ENCODE peak calls at places on chromosomes 11 and 22, in four cellular contexts. S, O, M and I are unnamed samples.

GRCh38 chr11:27678242-27678641 is 22.0 kb downstream of the BDNF start:
- DNase-seq in M (no peak), S (no peak), O (no peak), I (no peak)

GRCh38 chr11:69310934-69311766 is 17.2 kb downstream of the MYEOV start:
- DNase-seq in S (no peak), O (no peak), M (no peak), I (no peak)

GRCh38 chr22:24758164-24758799 is 16.2 kb downstream of the PIWIL3 start:
- DNase-seq in S (peak; percentile 63), M (peak; percentile 73), O (peak; percentile 68), I (no peak)

GRCh38 chr11:120978701-120979100 is 45.2 kb upstream of the TBCEL start:
- DNase-seq in S (no peak), M (no peak), O (no peak), I (no peak)

GRCh38 chr11:134340354-134340964 is 8.7 kb downstream of the GLB1L2 start:
- DNase-seq in M (no peak), S (peak; percentile 11), O (no peak), I (no peak)

GRCh38 chr11:92495107-92495793 is 270.6 kb downstream of the FAT3 start:
- DNase-seq in O (no peak), M (no peak), S (no peak), I (no peak)

GRCh38 chr22:30887861-30888260 is 80.7 kb downstream of the MORC2 start:
- DNase-seq in M (no peak), O (no peak), S (no peak), I (no peak)

GRCh38 chr22:46652081-46652929 is 32.1 kb downstream of the GRAMD4 start:
- DNase-seq in M (no peak), O (no peak), S (no peak), I (no peak)

GRCh38 chr22:38317237-38317994 is at the start of gene CSNK1E:
- DNase-seq in M (peak; percentile 88), S (peak; percentile 95), O (peak; percentile 73), I (no peak)

GRCh38 chr11:119486016-119486415 is 63.0 kb upstream of the THY1 start:
- DNase-seq in S (no peak), O (no peak), M (no peak), I (no peak)

GRCh38 chr11:69472053-69472765 is 9.3 kb upstream of the LINC01488 start:
- DNase-seq in S (no peak), O (no peak), M (no peak), I (no peak)

GRCh38 chr11:42170601-42171000 is 711.1 kb upstream of the LRRC4C start:
- DNase-seq in M (no peak), O (no peak), S (no peak), I (no peak)

GRCh38 chr22:47138898-47139789 is 376.7 kb downstream of the TBC1D22A start:
- DNase-seq in S (no peak), O (no peak), M (no peak), I (no peak)